ENCODE peak calls at places on chromosomes 4 and X, in five cellular contexts. One of them, this sample, is unnamed.

GRCh38 chr4:85932371-85933305 is 427.2 kb downstream of the MAPK10 start:
- DNase-seq in neural progenitor cell: peak
- DNase-seq in cardiac muscle cell: peak
- DNase-seq in breast epithelium: no peak
- DNase-seq in fibroblast of lung: no peak
- DNase-seq in this sample: no peak

GRCh38 chr4:4969298-4969697 is 50.0 kb downstream of the CYTL1 start:
- DNase-seq in neural progenitor cell: no peak
- DNase-seq in cardiac muscle cell: no peak
- DNase-seq in breast epithelium: no peak
- DNase-seq in fibroblast of lung: peak
- DNase-seq in this sample: no peak

GRCh38 chr4:104420766-104421165 is 73.9 kb downstream of the CXXC4 start:
- DNase-seq in neural progenitor cell: peak
- DNase-seq in cardiac muscle cell: peak
- DNase-seq in breast epithelium: no peak
- DNase-seq in fibroblast of lung: peak
- DNase-seq in this sample: no peak

GRCh38 chrX:119145241-119145653 is 17.6 kb upstream of the KIAA1210 start:
- DNase-seq in neural progenitor cell: peak
- DNase-seq in cardiac muscle cell: peak
- DNase-seq in breast epithelium: no peak
- DNase-seq in fibroblast of lung: peak
- DNase-seq in this sample: no peak

GRCh38 chr4:91916219-91916618 is 387.5 kb upstream of the GRID2 start:
- DNase-seq in neural progenitor cell: no peak
- DNase-seq in cardiac muscle cell: no peak
- DNase-seq in breast epithelium: no peak
- DNase-seq in fibroblast of lung: no peak
- DNase-seq in this sample: no peak

GRCh38 chr4:165874799-165875371 is 1.8 kb downstream of the TLL1 start:
- DNase-seq in neural progenitor cell: peak
- DNase-seq in cardiac muscle cell: peak
- DNase-seq in breast epithelium: no peak
- DNase-seq in fibroblast of lung: no peak
- DNase-seq in this sample: peak

GRCh38 chr4:110533940-110534339 is 58.0 kb downstream of the ENPEP start:
- DNase-seq in neural progenitor cell: no peak
- DNase-seq in cardiac muscle cell: no peak
- DNase-seq in breast epithelium: no peak
- DNase-seq in fibroblast of lung: peak
- DNase-seq in this sample: no peak

GRCh38 chrX:22135171-22135711 is 103.1 kb downstream of the PHEX start:
- DNase-seq in neural progenitor cell: no peak
- DNase-seq in cardiac muscle cell: peak
- DNase-seq in breast epithelium: peak
- DNase-seq in fibroblast of lung: peak
- DNase-seq in this sample: peak

GRCh38 chrX:98191003-98191402 is 1307.3 kb downstream of the RPA4 start:
- DNase-seq in neural progenitor cell: no peak
- DNase-seq in cardiac muscle cell: no peak
- DNase-seq in breast epithelium: no peak
- DNase-seq in fibroblast of lung: no peak
- DNase-seq in this sample: no peak

DNA sequence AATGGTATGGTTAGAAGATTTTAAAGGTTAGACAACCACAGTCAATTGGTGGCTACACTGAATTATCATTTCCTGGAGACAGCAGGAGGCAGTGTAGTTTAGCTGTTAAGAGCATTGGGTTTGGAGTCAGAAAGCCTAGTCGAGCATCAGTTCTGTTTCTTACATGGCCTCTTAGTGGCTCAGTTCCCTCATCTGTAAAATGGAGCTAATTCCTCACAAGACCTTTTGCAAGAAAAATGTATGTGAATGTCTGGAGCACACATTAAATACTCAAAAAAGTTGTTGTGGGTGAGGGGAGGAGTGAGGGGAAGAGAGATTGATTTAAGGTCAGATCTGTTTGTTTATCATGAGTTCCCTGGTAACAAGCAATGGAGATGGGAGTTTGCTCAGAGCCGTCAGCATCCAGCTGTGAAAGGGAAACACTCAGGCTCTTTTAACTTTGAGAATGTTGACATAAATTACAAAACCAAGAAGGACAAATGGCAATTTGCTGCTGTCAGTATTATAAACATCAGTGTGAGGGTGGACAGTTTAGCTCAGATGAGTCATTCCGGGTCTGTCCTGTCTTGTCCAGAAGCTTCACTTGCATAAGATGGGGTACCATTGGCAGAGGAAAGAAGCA is 98.2 kb upstream of the PGRMC2 start:
- DNase-seq in neural progenitor cell: no peak
- DNase-seq in cardiac muscle cell: no peak
- DNase-seq in breast epithelium: no peak
- DNase-seq in fibroblast of lung: peak
- DNase-seq in this sample: no peak
- TF ChIP-seq CTCF in neural progenitor cell: peak
- TF ChIP-seq CTCF in cardiac muscle cell: peak
- TF ChIP-seq CTCF in breast epithelium: no peak
- TF ChIP-seq CTCF in fibroblast of lung: peak
- TF ChIP-seq CTCF in this sample: no peak

DNA sequence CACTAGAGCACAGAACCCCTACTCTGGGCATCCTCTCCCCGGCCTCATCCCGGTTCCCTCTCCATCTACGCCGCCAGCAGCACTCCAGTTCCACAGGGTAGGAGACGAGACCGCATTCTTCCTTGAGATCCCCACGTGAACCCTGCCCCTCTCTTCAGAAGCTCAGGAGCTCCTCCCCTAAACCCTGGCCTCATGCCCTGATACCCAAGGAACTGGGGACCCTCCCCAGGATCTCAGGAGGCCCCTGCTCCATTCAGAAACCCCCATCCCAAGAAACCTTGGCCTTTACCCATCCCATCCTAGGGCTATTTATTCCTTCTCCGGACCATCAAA is 1.1 kb downstream of the PRICKLE3 start:
- DNase-seq in neural progenitor cell: no peak
- DNase-seq in cardiac muscle cell: no peak
- DNase-seq in breast epithelium: no peak
- DNase-seq in fibroblast of lung: no peak
- DNase-seq in this sample: no peak
- H3K4me3 ChIP-seq in neural progenitor cell: peak
- H3K4me3 ChIP-seq in cardiac muscle cell: peak
- H3K4me3 ChIP-seq in breast epithelium: peak
- H3K4me3 ChIP-seq in fibroblast of lung: no peak
- H3K4me3 ChIP-seq in this sample: no peak

DNA sequence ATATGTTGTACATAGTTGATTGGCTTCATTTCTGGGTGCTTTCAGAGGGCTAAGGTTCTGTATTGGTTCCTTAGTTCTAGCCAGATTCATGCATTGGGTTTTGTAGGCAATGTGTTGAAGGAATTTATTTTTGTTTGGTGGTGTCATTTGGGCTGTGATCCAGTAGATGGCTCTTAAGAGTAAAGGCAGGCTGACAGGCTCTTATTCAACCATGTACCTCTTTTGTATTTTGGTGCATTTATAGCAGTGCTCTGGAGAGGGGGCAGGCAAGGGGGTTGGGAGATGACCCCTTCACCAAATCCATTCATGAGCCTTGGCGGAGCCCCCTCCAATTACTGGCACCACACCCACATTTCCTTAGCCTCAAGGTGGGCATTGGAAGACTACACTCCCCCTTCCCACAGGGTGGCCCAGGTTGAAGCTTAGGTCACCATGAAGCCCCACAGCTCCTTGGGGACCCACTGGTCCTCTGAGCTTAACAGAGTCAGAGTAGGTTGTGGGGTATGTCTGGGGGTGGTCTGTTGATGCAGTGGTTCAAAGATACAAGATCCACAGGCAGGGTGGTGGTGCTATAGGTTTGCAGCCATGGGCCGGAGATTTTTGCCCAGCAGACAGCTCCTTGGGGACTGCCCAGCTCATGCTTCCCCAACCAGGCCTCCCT is 143.0 kb upstream of the GNPDA2 start:
- DNase-seq in neural progenitor cell: peak
- DNase-seq in cardiac muscle cell: no peak
- DNase-seq in breast epithelium: no peak
- DNase-seq in fibroblast of lung: no peak
- DNase-seq in this sample: no peak
- TF ChIP-seq CTCF in neural progenitor cell: peak
- TF ChIP-seq CTCF in cardiac muscle cell: no peak
- TF ChIP-seq CTCF in breast epithelium: no peak
- TF ChIP-seq CTCF in fibroblast of lung: no peak
- TF ChIP-seq CTCF in this sample: no peak

GRCh38 chrX:40090050-40090804 is 7.5 kb downstream of the BCOR start:
- DNase-seq in neural progenitor cell: peak
- DNase-seq in cardiac muscle cell: no peak
- DNase-seq in breast epithelium: no peak
- DNase-seq in fibroblast of lung: no peak
- DNase-seq in this sample: peak
- H3K4me3 ChIP-seq in neural progenitor cell: peak
- H3K4me3 ChIP-seq in cardiac muscle cell: peak
- H3K4me3 ChIP-seq in breast epithelium: peak
- H3K4me3 ChIP-seq in fibroblast of lung: no peak
- H3K4me3 ChIP-seq in this sample: no peak

DNA sequence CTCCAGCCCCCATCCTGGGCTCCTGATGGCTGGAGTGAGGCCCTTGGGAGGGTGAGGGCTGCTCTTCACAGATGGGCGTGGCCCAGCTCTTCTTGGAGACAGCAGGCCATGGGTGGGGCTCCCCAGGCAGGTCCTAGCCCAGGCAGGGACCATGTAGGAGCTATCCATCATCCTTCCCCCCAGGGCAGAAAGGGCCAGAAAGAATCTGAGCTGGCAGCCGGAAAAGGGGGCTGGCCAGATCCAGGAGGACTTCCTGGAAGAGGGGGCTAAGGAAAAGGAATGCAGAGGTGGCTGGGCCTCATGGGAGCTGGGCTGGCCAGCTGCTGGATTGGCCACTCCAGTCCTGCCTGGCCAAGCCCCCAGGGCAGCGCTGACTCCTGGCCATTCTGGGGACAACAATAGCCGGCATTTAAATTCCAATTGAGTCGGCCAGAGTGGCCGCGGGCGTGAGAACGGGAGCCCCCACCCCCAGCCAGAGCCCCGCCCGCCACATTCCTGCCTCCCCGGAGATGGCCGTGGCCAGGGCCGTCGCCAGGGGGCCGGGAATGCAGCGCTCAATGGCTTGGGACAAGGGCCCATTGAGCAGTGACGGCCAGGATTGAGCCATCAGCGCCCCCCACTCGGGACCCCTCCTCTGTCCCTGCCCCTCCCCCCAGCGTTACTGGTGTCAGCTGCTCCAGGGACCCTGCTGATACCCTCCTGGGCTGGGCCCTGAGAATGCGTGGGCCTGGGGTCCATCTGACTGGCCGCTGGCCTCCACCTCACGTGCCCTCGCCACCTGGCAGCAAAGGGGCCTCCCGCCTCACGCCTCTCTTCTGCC is 15.1 kb upstream of the FGFR3 start:
- DNase-seq in neural progenitor cell: peak
- DNase-seq in cardiac muscle cell: peak
- DNase-seq in breast epithelium: no peak
- DNase-seq in fibroblast of lung: no peak
- DNase-seq in this sample: peak
- TF ChIP-seq CTCF in neural progenitor cell: peak
- TF ChIP-seq CTCF in cardiac muscle cell: peak
- TF ChIP-seq CTCF in breast epithelium: no peak
- TF ChIP-seq CTCF in fibroblast of lung: no peak
- TF ChIP-seq CTCF in this sample: no peak

This sample was measured in body of pancreas.